ENCODE peak calls at places on chromosome 3, in eight cellular contexts. F is ovary, E is C1 segment of cervical spinal cord, W is amniotic stem cell, O is ELF-1, L is neural crest cell, J is Calu3, R is H7. P is an unnamed sample.

GRCh38 chr3:20552605-20553275 is 366.7 kb upstream of the SGO1 start:
- DNase-seq in E (no peak), L (no peak), W (no peak), O (no peak), F (no peak), R (peak), J (no peak), P (no peak)

GRCh38 chr3:79846148-79846933 is 78.5 kb upstream of the ROBO1 start:
- DNase-seq in O (peak), R (peak), F (no peak), L (peak), W (no peak), J (no peak), E (no peak), P (peak)

GRCh38 chr3:169966951-169967915 is 626 bp downstream of the SEC62 start:
- DNase-seq in J (peak), O (peak), L (no peak), E (no peak), W (no peak), F (peak), R (peak), P (no peak)

GRCh38 chr3:128503164-128503651 is 10.2 kb upstream of the GATA2 start:
- DNase-seq in L (no peak), J (peak), W (no peak), O (no peak), E (no peak), F (no peak), R (peak), P (peak)

GRCh38 chr3:79148786-79149185 is 619.0 kb downstream of the ROBO1 start:
- DNase-seq in W (no peak), O (no peak), J (no peak), E (no peak), R (no peak), L (no peak), F (no peak), P (no peak)

GRCh38 chr3:157261000-157261399 is 101.1 kb upstream of the CCNL1 start:
- DNase-seq in E (no peak), L (no peak), O (no peak), W (no peak), R (no peak), F (no peak), J (no peak), P (no peak)

GRCh38 chr3:125212096-125212508 is 446 bp downstream of the SLC12A8 start:
- DNase-seq in W (no peak), J (peak), E (no peak), F (no peak), L (peak), R (peak), O (peak), P (peak)

GRCh38 chr3:15647629-15648167 is 46.2 kb downstream of the BTD start:
- DNase-seq in L (no peak), R (no peak), W (peak), O (no peak), F (no peak), J (no peak), E (no peak), P (no peak)

GRCh38 chr3:141330718-141331369 is 37.5 kb upstream of the ZBTB38 start:
- DNase-seq in W (no peak), F (no peak), R (no peak), E (no peak), L (no peak), O (no peak), J (no peak), P (no peak)

GRCh38 chr3:160016972-160017371 is 28.3 kb downstream of the IL12A start:
- DNase-seq in O (no peak), W (no peak), F (no peak), R (no peak), E (no peak), J (peak), L (no peak), P (no peak)

GRCh38 chr3:54999801-55000200 is 71.9 kb upstream of the LRTM1 start:
- DNase-seq in W (no peak), L (no peak), R (no peak), F (no peak), E (no peak), J (no peak), O (peak), P (peak)

GRCh38 chr3:138213373-138214085 is 26.4 kb downstream of the ARMC8 start:
- DNase-seq in F (no peak), O (no peak), L (no peak), J (peak), W (no peak), E (no peak), R (no peak), P (no peak)

GRCh38 chr3:129824926-129825541 is 68.5 kb downstream of the TMCC1 start:
- DNase-seq in O (peak), W (peak), L (peak), F (no peak), R (peak), J (peak), E (no peak), P (peak)

GRCh38 chr3:172846706-172847105 is 96.2 kb downstream of the ECT2 start:
- DNase-seq in W (no peak), O (no peak), E (no peak), R (no peak), L (no peak), F (no peak), J (no peak), P (peak)

GRCh38 chr3:14319654-14320182 is 82.7 kb upstream of the SLC6A6 start:
- DNase-seq in O (peak), F (no peak), E (no peak), R (peak), J (peak), L (peak), W (no peak), P (peak)

GRCh38 chr3:193908181-193908744 is 227.7 kb upstream of the HES1 start:
- DNase-seq in J (no peak), O (no peak), L (no peak), R (no peak), F (no peak), E (no peak), W (no peak), P (no peak)

GRCh38 chr3:194029846-194030245 is 106.1 kb upstream of the HES1 start:
- DNase-seq in R (no peak), J (peak), F (no peak), E (no peak), O (no peak), W (no peak), L (no peak), P (no peak)

GRCh38 chr3:183548262-183548769 is 7.2 kb downstream of the KLHL6 start:
- DNase-seq in F (no peak), J (peak), W (peak), R (peak), E (no peak), L (no peak), O (peak), P (peak)

GRCh38 chr3:139312959-139313358 is 30.9 kb upstream of the MRPS22 start:
- DNase-seq in W (no peak), E (no peak), F (no peak), L (no peak), J (no peak), R (no peak), O (peak), P (no peak)

GRCh38 chr3:139764069-139764905 is 86.5 kb upstream of the NMNAT3 start:
- DNase-seq in O (no peak), F (no peak), W (no peak), E (no peak), L (no peak), J (no peak), R (no peak), P (no peak)

GRCh38 chr3:5438011-5438355 is 250.5 kb downstream of the EDEM1 start:
- DNase-seq in E (no peak), W (no peak), J (no peak), L (no peak), O (no peak), F (no peak), R (no peak), P (no peak)